ENCODE peak calls at places on chromosomes 12 and 14, in five cellular contexts. C is adrenal gland, G is fibroblast of villous mesenchyme, W is suprapubic skin, P is A549. L is an unnamed sample.

GRCh38 chr14:60775296-60775695 is 40.7 kb downstream of the MNAT1 start:
- DNase-seq in G (peak; percentile 18), C (no peak), W (no peak), P (no peak), L (peak; percentile 60)

GRCh38 chr12:103800252-103800771 is 40.7 kb downstream of the NT5DC3 start:
- DNase-seq in P (no peak), W (no peak), C (peak; percentile 86), G (peak; percentile 57), L (peak; percentile 61)

GRCh38 chr14:52067873-52068740 is 752 bp downstream of the NID2 start:
- DNase-seq in W (no peak), P (peak; percentile 13), G (peak; percentile 50), C (no peak), L (no peak)

GRCh38 chr12:33759279-33759678 is 263.0 kb upstream of the ALG10 start:
- DNase-seq in P (no peak), G (no peak), W (no peak), C (no peak), L (no peak)

GRCh38 chr14:53509227-53509822 is 356.2 kb upstream of the DDHD1 start:
- DNase-seq in P (no peak), W (no peak), G (peak; percentile 91), C (no peak), L (peak; percentile 97)

GRCh38 chr14:101119830-101120571 is 216.5 kb upstream of the RTL1 start:
- DNase-seq in C (no peak), P (no peak), W (no peak), G (no peak), L (peak; percentile 16)

GRCh38 chr12:25242981-25243764 is 7.6 kb downstream of the KRAS start:
- DNase-seq in G (peak; percentile 38), P (no peak), C (no peak), W (no peak), L (peak; percentile 19)

GRCh38 chr12:43884683-43885410 is 49.0 kb downstream of the TMEM117 start:
- DNase-seq in W (no peak), G (peak; percentile 18), C (no peak), P (no peak), L (no peak)

GRCh38 chr14:90547968-90548367 is 151.1 kb downstream of the CALM1 start:
- DNase-seq in W (no peak), G (no peak), C (no peak), P (no peak), L (no peak)

GRCh38 chr14:66087231-66087630 is 398.9 kb upstream of the CCDC196 start:
- DNase-seq in P (no peak), C (no peak), G (no peak), W (no peak), L (peak; percentile 34)

GRCh38 chr12:5503371-5503770 is 71.5 kb downstream of the NTF3 start:
- DNase-seq in C (no peak), W (no peak), G (no peak), P (no peak), L (no peak)

GRCh38 chr12:95820096-95820703 is 29.6 kb upstream of the NTN4 start:
- DNase-seq in W (no peak), C (peak; percentile 49), P (peak; percentile 72), G (peak; percentile 49), L (peak; percentile 84)

GRCh38 chr12:96720363-96720705 is 186.7 kb upstream of the NEDD1 start:
- DNase-seq in C (no peak), G (no peak), P (peak; percentile 35), W (no peak), L (no peak)

GRCh38 chr14:52078721-52079120 is 9.9 kb upstream of the NID2 start:
- DNase-seq in C (no peak), W (no peak), P (no peak), G (no peak), L (no peak)

GRCh38 chr12:47188576-47189441 is 109.0 kb upstream of the AMIGO2 start:
- DNase-seq in G (peak; percentile 88), C (no peak), P (no peak), W (no peak), L (peak; percentile 57)

GRCh38 chr12:95998611-95999300 is 2.6 kb upstream of the HAL start:
- DNase-seq in W (no peak), P (peak; percentile 50), G (peak; percentile 68), C (peak; percentile 48), L (peak; percentile 30)

GRCh38 chr12:50739611-50740010 is 24.3 kb upstream of the ATF1 start:
- DNase-seq in G (no peak), P (no peak), W (no peak), C (no peak), L (no peak)

GRCh38 chr12:54592316-54592715 is 3.9 kb upstream of the PPP1R1A start:
- DNase-seq in P (no peak), W (no peak), G (no peak), C (no peak), L (peak; percentile 53)

GRCh38 chr12:88163371-88163770 is 21.3 kb downstream of the TMTC3 start:
- DNase-seq in C (no peak), G (no peak), P (no peak), W (no peak), L (peak; percentile 55)

GRCh38 chr12:26954027-26954426 is 15.8 kb downstream of the FGFR1OP2 start:
- DNase-seq in C (no peak), W (no peak), G (peak; percentile 20), P (no peak), L (no peak)

GRCh38 chr12:84911331-84912190 is 1.0 kb downstream of the SLC6A15 start:
- DNase-seq in G (peak; percentile 75), P (peak; percentile 67), C (no peak), W (peak; percentile 86), L (peak; percentile 93)

GRCh38 chr14:77903233-77903632 is 103.3 kb downstream of the ADCK1 start:
- DNase-seq in G (peak; percentile 10), W (no peak), C (no peak), P (no peak), L (peak; percentile 46)

GRCh38 chr14:73261075-73261474 is 23.8 kb downstream of the PAPLN start:
- DNase-seq in W (no peak), G (no peak), P (no peak), C (no peak), L (no peak)

GRCh38 chr12:100554608-100555077 is 18.8 kb upstream of the GAS2L3 start:
- DNase-seq in C (peak; percentile 51), G (peak; percentile 88), P (peak; percentile 68), W (no peak), L (peak; percentile 90)

GRCh38 chr14:66360526-66360925 is 125.6 kb upstream of the CCDC196 start:
- DNase-seq in W (no peak), P (no peak), G (no peak), C (no peak), L (no peak)

GRCh38 chr12:38386238-38386985 is 69.8 kb downstream of the ALG10B start:
- DNase-seq in W (no peak), C (no peak), P (no peak), G (no peak), L (no peak)

GRCh38 chr12:18703916-18704315 is 33.9 kb downstream of the PLCZ1 start:
- DNase-seq in C (no peak), P (no peak), W (no peak), G (no peak), L (peak; percentile 2)

DNA sequence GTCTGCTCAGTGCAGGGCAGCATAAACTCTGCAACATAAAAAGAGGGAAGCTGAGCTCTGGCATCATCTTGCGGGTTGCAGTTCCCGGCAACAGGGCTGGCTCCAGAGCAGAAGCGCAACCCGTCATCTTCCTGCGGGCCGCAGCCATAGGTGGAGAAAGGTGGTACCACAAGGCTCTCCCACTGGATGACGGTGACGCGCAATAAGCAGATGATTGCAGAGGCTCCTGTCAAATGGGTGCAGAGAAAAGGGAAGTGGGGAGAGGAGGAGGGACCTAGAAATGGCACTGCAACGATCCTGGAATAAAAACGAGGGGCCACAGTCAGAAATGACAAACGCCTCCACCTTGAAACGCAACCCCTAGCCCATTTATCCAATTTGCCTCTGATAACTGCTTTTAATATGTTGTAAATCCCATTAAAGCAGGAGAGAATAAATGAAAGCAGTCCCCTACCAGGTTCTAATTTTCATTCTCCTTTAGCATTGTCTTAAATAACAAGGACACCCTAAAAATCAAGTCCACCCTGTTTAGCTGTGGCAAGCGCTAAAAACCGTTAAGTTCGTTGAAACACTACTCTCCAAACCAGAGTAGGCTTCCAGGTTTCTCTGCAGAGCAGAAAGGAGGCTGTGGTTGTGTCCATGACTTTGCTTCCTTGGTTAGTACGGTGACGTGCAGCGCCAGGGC is 30.9 kb upstream of the TUBA1C start:
- DNase-seq in G (no peak), C (peak; percentile 73), P (no peak), W (no peak), L (no peak)
- H3K4me3 ChIP-seq in G (no peak overlapping the region), C (peak overlapping the region; percentile 66), P (no peak overlapping the region), W (peak overlapping the region; percentile 59), L (no peak overlapping the region)

GRCh38 chr12:59431266-59431665 is 164.6 kb upstream of the SLC16A7 start:
- DNase-seq in P (no peak), W (no peak), G (no peak), C (no peak), L (peak; percentile 39)
- TF ChIP-seq CTCF in P (no peak), W (no peak), G (peak; percentile 12), C (peak; percentile 30), L (no peak)

DNA sequence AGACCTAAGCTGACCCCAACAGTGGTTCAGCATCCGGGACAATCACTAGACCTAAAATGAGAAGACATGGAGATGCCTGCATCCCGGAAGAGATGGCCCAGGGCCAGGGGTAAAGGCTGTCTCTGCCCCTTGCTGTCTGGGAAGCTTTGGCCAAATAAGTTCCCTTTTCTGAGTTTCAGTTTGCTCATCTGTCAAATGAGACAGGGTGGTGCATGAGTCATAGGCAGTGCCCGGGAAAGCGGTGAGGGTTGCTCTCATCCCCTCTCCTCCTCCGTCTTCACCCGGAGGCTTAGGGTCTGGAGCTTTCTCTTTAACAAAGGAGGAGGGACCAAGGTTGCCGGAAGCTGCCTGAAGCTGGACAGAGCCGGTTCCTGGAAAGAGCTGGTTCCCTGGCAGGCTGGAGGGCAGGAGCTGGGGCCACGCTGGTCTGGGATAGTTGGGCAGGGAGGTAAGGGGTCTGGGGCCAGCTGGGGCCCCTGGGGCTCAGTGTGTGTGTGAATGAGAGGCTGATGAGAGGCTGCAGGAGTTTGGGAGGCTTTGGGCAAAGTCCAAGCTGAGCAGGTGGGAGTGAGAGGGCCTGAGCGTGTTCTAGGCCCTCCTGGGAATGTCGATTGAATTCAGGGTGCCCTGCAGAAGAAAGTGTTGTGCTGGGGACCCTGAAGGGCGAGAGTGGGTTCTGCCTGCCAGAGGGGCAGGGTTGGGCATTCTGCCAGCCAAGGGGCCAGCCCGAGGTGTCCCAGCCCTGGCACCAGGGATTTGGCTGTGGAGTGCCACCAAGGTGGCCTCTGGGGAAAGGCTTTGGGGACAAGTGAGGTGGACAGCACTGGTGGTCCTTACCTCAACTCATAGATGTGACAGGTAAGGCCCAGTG is at the start of gene SDSL:
- DNase-seq in G (peak; percentile 75), C (peak; percentile 93), P (peak; percentile 80), W (no peak), L (peak; percentile 77)
- H3K4me3 ChIP-seq in G (peak within 1 kb of the TSS; percentile 64), C (peak within 1 kb of the TSS; percentile 49), P (peak within 1 kb of the TSS; percentile 62), W (peak within 1 kb of the TSS; percentile 48), L (peak within 1 kb of the TSS; percentile 68)

GRCh38 chr12:105831372-105831771 is 307.4 kb downstream of the NUAK1 start:
- DNase-seq in W (no peak), P (no peak), C (no peak), G (no peak), L (no peak)
- TF ChIP-seq CTCF in W (no peak), P (no peak), C (no peak), G (no peak), L (no peak)

GRCh38 chr14:69263771-69264170 is 3.8 kb downstream of the GALNT16 start:
- DNase-seq in C (peak; percentile 78), G (no peak), W (peak; percentile 77), P (no peak), L (no peak)
- H3K4me3 ChIP-seq in C (peak overlapping the region; percentile 23), G (no peak overlapping the region), W (no peak overlapping the region), P (no peak overlapping the region), L (no peak overlapping the region)

GRCh38 chr12:109932878-109933503 is 32.9 kb downstream of the TCHP start:
- DNase-seq in G (no peak), W (no peak), P (no peak), C (peak; percentile 33), L (no peak)
- TF ChIP-seq CTCF in G (no peak), W (no peak), P (no peak), C (no peak), L (no peak)

GRCh38 chr12:3884671-3885070 is 11.5 kb upstream of the PARP11 start:
- DNase-seq in P (no peak), G (no peak), W (no peak), C (no peak), L (no peak)
- H3K4me3 ChIP-seq in P (no peak overlapping the region), G (peak overlapping the region; percentile 63), W (peak overlapping the region; percentile 39), C (peak overlapping the region; percentile 49), L (peak overlapping the region; percentile 58)

L was measured in foreskin fibroblast.